ENCODE peak calls at places on chromosomes 5 and 9, in nine cellular contexts. V is activated naive CD8-positive, alpha-beta T cell treated with anti-CD3 and anti-CD28 coated beads, Interleukin-2, amount 10 ng/mL, durations not matched to agents 7 days and 5 days; G is stimulated activated CD4-positive, alpha-beta T cell treated with anti-CD3 and anti-CD28 coated beads, Interleukin-4, amount 100 ng/mL, for 48 hours; X is C1 segment of cervical spinal cord; Q is esophagus squamous epithelium; E is SW 1271; I is LHCN-M2; R is EL; M is pons. S is an unnamed sample.

GRCh38 chr5:125160787-125161502 is 414.5 kb upstream of the ZNF608 start:
- DNase-seq in V (no peak), X (no peak), M (no peak), I (peak; percentile 35), E (no peak), G (no peak), Q (no peak), R (peak; percentile 10), S (no peak)

GRCh38 chr9:134629586-134630392 is 11.8 kb upstream of the COL5A1 start:
- DNase-seq in X (no peak), Q (no peak), R (no peak), I (no peak), E (no peak), V (no peak), G (no peak), M (no peak), S (no peak)

GRCh38 chr5:115262066-115262404 is 642 bp downstream of the PGGT1B start:
- DNase-seq in G (no peak), M (no peak), Q (no peak), I (peak; percentile 11), R (peak; percentile 32), V (no peak), X (no peak), E (no peak), S (peak; percentile 42)

GRCh38 chr9:35563791-35564197 is 41.3 kb upstream of the TESK1 start:
- DNase-seq in G (no peak), E (no peak), I (no peak), Q (no peak), M (no peak), R (no peak), V (no peak), X (no peak), S (no peak)

GRCh38 chr5:57316798-57317327 is 143.0 kb downstream of the GPBP1 start:
- DNase-seq in M (no peak), X (no peak), G (no peak), V (no peak), I (peak; percentile 92), E (peak; percentile 17), Q (no peak), R (peak; percentile 86), S (peak; percentile 83)

GRCh38 chr5:9932770-9933169 is 302.6 kb upstream of the TAS2R1 start:
- DNase-seq in R (peak; percentile 83), Q (no peak), X (no peak), E (peak; percentile 27), G (no peak), V (no peak), M (no peak), I (peak; percentile 55), S (peak; percentile 80)

GRCh38 chr5:56012281-56012963 is 17.7 kb upstream of the IL6ST start:
- DNase-seq in M (no peak), V (peak; percentile 39), E (no peak), R (peak; percentile 81), I (no peak), G (no peak), X (no peak), Q (no peak), S (peak; percentile 84)

GRCh38 chr5:132947661-132948060 is 15.8 kb downstream of the AFF4 start:
- DNase-seq in M (no peak), R (peak; percentile 72), G (no peak), V (no peak), X (no peak), Q (no peak), I (peak; percentile 28), E (peak; percentile 39), S (peak; percentile 70)

GRCh38 chr9:19431361-19432171 is 22.8 kb downstream of the ACER2 start:
- DNase-seq in E (no peak), G (no peak), Q (no peak), V (no peak), M (peak; percentile 15), R (no peak), X (no peak), I (no peak), S (no peak)

GRCh38 chr5:132424167-132424935 is 54.8 kb downstream of the SLC22A5 start:
- DNase-seq in G (no peak), I (no peak), R (no peak), Q (no peak), M (no peak), V (no peak), X (no peak), E (no peak), S (no peak)

GRCh38 chr5:181134259-181134658 is 3.3 kb upstream of the OR2V1 start:
- DNase-seq in M (no peak), I (no peak), V (no peak), Q (no peak), X (no peak), E (no peak), G (no peak), R (no peak), S (no peak)

GRCh38 chr5:177179431-177179830 is 45.9 kb downstream of the NSD1 start:
- DNase-seq in M (no peak), V (no peak), G (no peak), I (no peak), R (no peak), E (no peak), X (no peak), Q (no peak), S (no peak)

GRCh38 chr9:5938449-5938848 is 47.8 kb downstream of the MLANA start:
- DNase-seq in I (no peak), V (no peak), M (no peak), G (no peak), E (no peak), X (no peak), R (no peak), Q (no peak), S (no peak)

GRCh38 chr5:63170496-63170895 is 591.9 kb downstream of the LRRC70 start:
- DNase-seq in G (no peak), R (no peak), M (no peak), E (no peak), X (no peak), Q (no peak), V (no peak), I (no peak), S (no peak)

GRCh38 chr9:129761293-129761900 is 8.6 kb upstream of the PTGES start:
- DNase-seq in Q (no peak), E (no peak), G (no peak), M (no peak), X (no peak), I (no peak), R (peak; percentile 62), V (no peak), S (peak; percentile 48)

GRCh38 chr5:131538177-131538593 is 96.8 kb downstream of the RAPGEF6 start:
- DNase-seq in Q (no peak), I (peak; percentile 75), X (no peak), V (no peak), M (no peak), R (peak; percentile 76), E (no peak), G (no peak), S (peak; percentile 88)

GRCh38 chr5:8908055-8908683 is 637.7 kb downstream of the SEMA5A start:
- DNase-seq in G (peak; percentile 35), X (no peak), R (peak; percentile 59), E (peak; percentile 42), I (peak; percentile 63), M (no peak), V (no peak), Q (no peak), S (peak; percentile 64)

GRCh38 chr5:36414869-36415282 is 113.2 kb upstream of the RANBP3L start:
- DNase-seq in E (peak; percentile 60), Q (no peak), R (peak; percentile 52), I (peak; percentile 72), G (no peak), V (no peak), X (no peak), M (peak; percentile 60), S (peak; percentile 78)

GRCh38 chr5:151741678-151742423 is 16.6 kb downstream of the ATOX1 start:
- DNase-seq in V (no peak), M (no peak), R (peak; percentile 93), I (peak; percentile 78), G (no peak), Q (no peak), X (no peak), E (peak; percentile 80), S (peak; percentile 96)

GRCh38 chr5:13957032-13957645 is 12.7 kb upstream of the DNAH5 start:
- DNase-seq in M (peak; percentile 72), X (no peak), I (peak; percentile 67), Q (no peak), V (no peak), G (no peak), R (peak; percentile 60), E (peak; percentile 79), S (peak; percentile 80)

GRCh38 chr9:130970052-130970451 is 31.0 kb upstream of the FIBCD1 start:
- DNase-seq in X (no peak), V (no peak), G (no peak), R (no peak), I (no peak), Q (no peak), M (no peak), E (no peak), S (no peak)

GRCh38 chr9:76898786-76899185 is 7.1 kb downstream of the PRUNE2 start:
- DNase-seq in X (no peak), M (no peak), V (no peak), R (no peak), G (no peak), E (no peak), Q (no peak), I (peak; percentile 70), S (no peak)

GRCh38 chr5:145925353-145925752 is 11.0 kb upstream of the SH3RF2 start:
- DNase-seq in V (no peak), Q (no peak), M (no peak), X (no peak), I (peak; percentile 84), G (no peak), R (peak; percentile 96), E (peak; percentile 87), S (peak; percentile 92)

GRCh38 chr5:65121880-65122436 is 353.2 kb downstream of the CWC27 start:
- DNase-seq in M (no peak), I (peak; percentile 96), V (no peak), Q (no peak), R (peak; percentile 86), E (no peak), G (no peak), X (no peak), S (peak; percentile 92)

GRCh38 chr9:3337515-3337914 is 188.3 kb downstream of the RFX3 start:
- DNase-seq in V (no peak), G (no peak), X (peak; percentile 7), M (peak; percentile 45), Q (no peak), E (no peak), R (peak; percentile 46), I (peak; percentile 71), S (peak; percentile 54)

GRCh38 chr9:22136446-22137140 is 127.5 kb upstream of the CDKN2B start:
- DNase-seq in E (no peak), I (peak; percentile 78), G (no peak), V (no peak), R (peak; percentile 92), X (no peak), Q (no peak), M (no peak), S (peak; percentile 85)

GRCh38 chr5:33936004-33936380 is 194 bp upstream of the RXFP3 start:
- DNase-seq in M (no peak), G (peak; percentile 51), E (no peak), X (peak; percentile 16), Q (no peak), V (peak; percentile 77), R (peak; percentile 69), I (peak; percentile 48), S (peak; percentile 72)